ENCODE peak calls at places on chromosomes 11 and 22, in nine cellular contexts. One of them, this sample, is unnamed.

GRCh38 chr11:29343465-29344333 is 673.1 kb downstream of the KCNA4 start:
- DNase-seq in thoracic aorta: no peak
- DNase-seq in heart right ventricle: peak
- DNase-seq in neuronal stem cell: peak
- DNase-seq in brain microvascular endothelial cell: peak
- DNase-seq in tibial artery: peak
- DNase-seq in body of pancreas: peak
- DNase-seq in suprapubic skin: no peak
- DNase-seq in breast epithelium: peak
- DNase-seq in this sample: peak

GRCh38 chr22:23832226-23833016 is 6.4 kb downstream of the DERL3 start:
- DNase-seq in suprapubic skin: peak
- DNase-seq in thoracic aorta: no peak
- DNase-seq in body of pancreas: no peak
- DNase-seq in heart right ventricle: no peak
- DNase-seq in neuronal stem cell: no peak
- DNase-seq in tibial artery: no peak
- DNase-seq in brain microvascular endothelial cell: no peak
- DNase-seq in breast epithelium: no peak
- DNase-seq in this sample: no peak

GRCh38 chr11:873723-874122 is 31.1 kb downstream of the TSPAN4 start:
- DNase-seq in breast epithelium: no peak
- DNase-seq in suprapubic skin: no peak
- DNase-seq in neuronal stem cell: no peak
- DNase-seq in tibial artery: no peak
- DNase-seq in thoracic aorta: no peak
- DNase-seq in body of pancreas: no peak
- DNase-seq in heart right ventricle: no peak
- DNase-seq in brain microvascular endothelial cell: no peak
- DNase-seq in this sample: no peak

GRCh38 chr22:33024626-33025025 is 33.6 kb downstream of the SYN3 start:
- DNase-seq in neuronal stem cell: no peak
- DNase-seq in breast epithelium: no peak
- DNase-seq in tibial artery: no peak
- DNase-seq in thoracic aorta: no peak
- DNase-seq in body of pancreas: no peak
- DNase-seq in suprapubic skin: no peak
- DNase-seq in brain microvascular endothelial cell: no peak
- DNase-seq in heart right ventricle: no peak
- DNase-seq in this sample: no peak

GRCh38 chr22:24315367-24315781 is 44.7 kb downstream of the SPECC1L start:
- DNase-seq in body of pancreas: no peak
- DNase-seq in heart right ventricle: no peak
- DNase-seq in thoracic aorta: no peak
- DNase-seq in tibial artery: no peak
- DNase-seq in brain microvascular endothelial cell: no peak
- DNase-seq in suprapubic skin: no peak
- DNase-seq in breast epithelium: no peak
- DNase-seq in neuronal stem cell: no peak
- DNase-seq in this sample: no peak

GRCh38 chr11:2807801-2808241 is 77.8 kb downstream of the CDKN1C start:
- DNase-seq in brain microvascular endothelial cell: no peak
- DNase-seq in breast epithelium: peak
- DNase-seq in heart right ventricle: no peak
- DNase-seq in suprapubic skin: peak
- DNase-seq in thoracic aorta: no peak
- DNase-seq in tibial artery: peak
- DNase-seq in neuronal stem cell: no peak
- DNase-seq in body of pancreas: peak
- DNase-seq in this sample: peak

GRCh38 chr22:48717076-48717810 is 1110.4 kb downstream of the BRD1 start:
- DNase-seq in thoracic aorta: no peak
- DNase-seq in heart right ventricle: no peak
- DNase-seq in brain microvascular endothelial cell: no peak
- DNase-seq in tibial artery: no peak
- DNase-seq in suprapubic skin: no peak
- DNase-seq in body of pancreas: no peak
- DNase-seq in breast epithelium: no peak
- DNase-seq in neuronal stem cell: no peak
- DNase-seq in this sample: no peak

GRCh38 chr22:46064236-46064965 is 85.9 kb upstream of the PPARA start:
- DNase-seq in breast epithelium: peak
- DNase-seq in thoracic aorta: no peak
- DNase-seq in brain microvascular endothelial cell: no peak
- DNase-seq in suprapubic skin: peak
- DNase-seq in heart right ventricle: no peak
- DNase-seq in neuronal stem cell: no peak
- DNase-seq in tibial artery: peak
- DNase-seq in body of pancreas: peak
- DNase-seq in this sample: no peak

GRCh38 chr11:12182650-12183511 is 72.5 kb downstream of the MICAL2 start:
- DNase-seq in breast epithelium: no peak
- DNase-seq in body of pancreas: peak
- DNase-seq in brain microvascular endothelial cell: peak
- DNase-seq in suprapubic skin: no peak
- DNase-seq in thoracic aorta: no peak
- DNase-seq in neuronal stem cell: no peak
- DNase-seq in tibial artery: no peak
- DNase-seq in heart right ventricle: peak
- DNase-seq in this sample: no peak

GRCh38 chr11:17230867-17231851 is 23.4 kb upstream of the PIK3C2A start:
- DNase-seq in body of pancreas: no peak
- DNase-seq in tibial artery: no peak
- DNase-seq in thoracic aorta: no peak
- DNase-seq in neuronal stem cell: no peak
- DNase-seq in heart right ventricle: no peak
- DNase-seq in breast epithelium: no peak
- DNase-seq in brain microvascular endothelial cell: no peak
- DNase-seq in suprapubic skin: no peak
- DNase-seq in this sample: no peak

GRCh38 chr11:78023426-78023825 is 350 bp upstream of the KCTD14 start:
- DNase-seq in thoracic aorta: no peak
- DNase-seq in heart right ventricle: no peak
- DNase-seq in tibial artery: no peak
- DNase-seq in neuronal stem cell: no peak
- DNase-seq in breast epithelium: no peak
- DNase-seq in body of pancreas: no peak
- DNase-seq in brain microvascular endothelial cell: no peak
- DNase-seq in suprapubic skin: no peak
- DNase-seq in this sample: no peak
- H3K4me3 ChIP-seq in thoracic aorta: peak
- H3K4me3 ChIP-seq in heart right ventricle: peak
- H3K4me3 ChIP-seq in tibial artery: peak
- H3K4me3 ChIP-seq in neuronal stem cell: no peak
- H3K4me3 ChIP-seq in breast epithelium: peak
- H3K4me3 ChIP-seq in body of pancreas: peak
- H3K4me3 ChIP-seq in brain microvascular endothelial cell: peak
- H3K4me3 ChIP-seq in suprapubic skin: peak
- H3K4me3 ChIP-seq in this sample: peak

DNA sequence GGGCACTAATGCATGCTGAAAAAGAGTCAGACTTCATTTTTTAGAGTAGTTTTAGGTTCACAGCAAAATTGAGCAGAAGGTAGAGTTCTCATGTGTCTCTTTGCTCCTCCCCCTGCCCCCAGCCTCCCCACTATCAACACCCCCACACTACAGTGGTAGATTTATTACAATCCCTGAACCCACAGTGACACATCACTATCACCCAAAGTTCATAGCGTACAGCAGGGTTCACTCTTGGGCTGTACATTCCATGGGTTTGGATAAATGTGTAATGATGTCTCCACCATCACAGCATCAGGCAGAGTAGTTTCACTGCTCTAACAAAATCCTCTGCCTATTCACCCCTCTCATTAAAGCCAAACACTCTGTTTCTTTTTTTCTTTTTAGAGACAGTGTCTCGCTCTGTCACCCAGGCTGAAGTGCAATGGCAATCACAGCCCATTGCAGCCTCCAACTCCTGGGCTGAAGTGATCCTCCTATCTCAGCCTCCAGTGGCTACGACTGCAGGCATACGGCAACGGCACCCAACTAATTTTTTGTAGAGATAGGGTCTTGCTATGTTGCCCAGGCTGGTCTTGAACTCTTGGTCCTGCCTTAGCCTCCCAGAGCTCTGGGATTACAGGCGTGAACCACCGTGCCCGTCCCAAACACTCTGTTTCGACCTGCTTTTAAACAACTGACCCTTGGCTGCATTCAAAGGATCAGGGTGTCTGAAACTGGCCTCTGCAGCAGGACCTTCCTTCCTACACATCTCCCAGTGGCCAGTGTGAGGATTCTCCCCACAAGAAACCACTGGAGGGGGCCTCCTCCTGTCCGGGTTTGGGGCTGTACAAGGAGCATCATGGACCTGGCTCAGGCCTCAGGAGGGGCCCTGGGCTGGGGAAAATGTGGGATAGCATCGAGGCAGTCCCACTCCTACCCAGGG is 4.2 kb downstream of the BEST1 start:
- DNase-seq in thoracic aorta: no peak
- DNase-seq in body of pancreas: no peak
- DNase-seq in brain microvascular endothelial cell: no peak
- DNase-seq in breast epithelium: no peak
- DNase-seq in suprapubic skin: no peak
- DNase-seq in neuronal stem cell: no peak
- DNase-seq in heart right ventricle: no peak
- DNase-seq in tibial artery: no peak
- DNase-seq in this sample: no peak
- H3K4me3 ChIP-seq in thoracic aorta: peak
- H3K4me3 ChIP-seq in body of pancreas: no peak
- H3K4me3 ChIP-seq in brain microvascular endothelial cell: no peak
- H3K4me3 ChIP-seq in breast epithelium: peak
- H3K4me3 ChIP-seq in suprapubic skin: peak
- H3K4me3 ChIP-seq in neuronal stem cell: no peak
- H3K4me3 ChIP-seq in heart right ventricle: peak
- H3K4me3 ChIP-seq in tibial artery: no peak
- H3K4me3 ChIP-seq in this sample: no peak

GRCh38 chr22:37985050-37985585 is 763 bp upstream of the SOX10 start:
- DNase-seq in heart right ventricle: no peak
- DNase-seq in body of pancreas: no peak
- DNase-seq in tibial artery: no peak
- DNase-seq in breast epithelium: no peak
- DNase-seq in brain microvascular endothelial cell: no peak
- DNase-seq in suprapubic skin: no peak
- DNase-seq in thoracic aorta: no peak
- DNase-seq in neuronal stem cell: no peak
- DNase-seq in this sample: no peak

GRCh38 chr22:37982938-37983859 is 1.2 kb downstream of the SOX10 start:
- DNase-seq in thoracic aorta: no peak
- DNase-seq in heart right ventricle: no peak
- DNase-seq in body of pancreas: no peak
- DNase-seq in tibial artery: no peak
- DNase-seq in brain microvascular endothelial cell: no peak
- DNase-seq in breast epithelium: no peak
- DNase-seq in neuronal stem cell: no peak
- DNase-seq in suprapubic skin: no peak
- DNase-seq in this sample: no peak

GRCh38 chr22:37982151-37982838 is 2.1 kb downstream of the SOX10 start:
- DNase-seq in thoracic aorta: no peak
- DNase-seq in tibial artery: no peak
- DNase-seq in brain microvascular endothelial cell: no peak
- DNase-seq in breast epithelium: no peak
- DNase-seq in suprapubic skin: no peak
- DNase-seq in body of pancreas: no peak
- DNase-seq in neuronal stem cell: no peak
- DNase-seq in heart right ventricle: no peak
- DNase-seq in this sample: no peak

GRCh38 chr22:37985751-37986281 is 1.5 kb upstream of the SOX10 start:
- DNase-seq in neuronal stem cell: no peak
- DNase-seq in suprapubic skin: no peak
- DNase-seq in breast epithelium: no peak
- DNase-seq in body of pancreas: no peak
- DNase-seq in brain microvascular endothelial cell: no peak
- DNase-seq in tibial artery: no peak
- DNase-seq in thoracic aorta: no peak
- DNase-seq in heart right ventricle: no peak
- DNase-seq in this sample: peak

DNA sequence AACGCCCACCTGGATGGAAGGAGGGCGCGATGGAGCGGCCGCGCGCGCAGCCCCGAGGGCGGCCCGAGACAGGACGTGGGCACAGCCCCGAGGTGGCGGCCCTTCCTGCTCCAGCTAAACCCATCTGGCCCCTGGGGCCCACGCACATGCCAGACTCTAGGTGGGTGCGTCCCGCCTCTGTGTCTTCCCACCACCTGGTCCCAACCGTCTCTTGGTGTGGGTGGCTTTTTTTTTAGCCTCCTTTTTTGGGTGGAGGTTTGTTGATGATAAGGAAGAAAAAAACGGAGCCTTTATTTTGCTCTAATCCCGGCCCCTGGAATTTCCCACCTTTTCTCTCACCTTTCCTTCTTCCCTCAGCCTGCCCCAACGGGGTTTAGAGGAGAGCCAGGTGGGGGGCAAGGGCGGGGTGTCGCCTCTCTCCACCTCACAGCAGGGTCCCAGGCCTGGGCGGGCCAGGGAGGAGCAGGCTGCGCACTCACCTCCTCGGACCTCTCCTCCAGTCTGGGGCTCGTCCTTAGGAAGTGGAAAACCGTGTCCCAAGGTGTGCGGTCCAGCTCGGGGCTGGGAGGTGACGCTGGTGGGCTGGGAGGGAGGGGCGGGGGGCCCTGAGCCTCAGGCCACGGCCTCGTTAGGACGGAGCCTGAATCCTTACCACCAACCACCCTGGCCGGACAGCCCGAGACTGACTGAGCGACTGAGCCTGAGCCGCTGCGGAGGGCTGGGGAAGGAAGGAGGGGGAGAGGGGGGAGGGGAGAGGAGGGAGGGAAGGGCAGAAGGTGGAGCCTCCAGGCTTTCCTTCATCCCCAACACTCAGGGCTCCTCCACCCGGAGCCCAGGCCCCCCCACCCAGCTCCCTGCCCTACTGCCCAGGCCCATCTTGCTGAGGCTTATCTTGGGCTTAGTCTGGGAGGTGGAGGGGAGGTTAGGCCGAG is at the start of gene SOX10:
- DNase-seq in body of pancreas: no peak
- DNase-seq in suprapubic skin: no peak
- DNase-seq in breast epithelium: no peak
- DNase-seq in heart right ventricle: no peak
- DNase-seq in brain microvascular endothelial cell: no peak
- DNase-seq in thoracic aorta: no peak
- DNase-seq in neuronal stem cell: no peak
- DNase-seq in tibial artery: no peak
- DNase-seq in this sample: no peak
- H3K4me3 ChIP-seq in body of pancreas: no peak
- H3K4me3 ChIP-seq in suprapubic skin: peak
- H3K4me3 ChIP-seq in breast epithelium: no peak
- H3K4me3 ChIP-seq in heart right ventricle: no peak
- H3K4me3 ChIP-seq in brain microvascular endothelial cell: no peak
- H3K4me3 ChIP-seq in thoracic aorta: no peak
- H3K4me3 ChIP-seq in neuronal stem cell: no peak
- H3K4me3 ChIP-seq in tibial artery: no peak
- H3K4me3 ChIP-seq in this sample: no peak

DNA sequence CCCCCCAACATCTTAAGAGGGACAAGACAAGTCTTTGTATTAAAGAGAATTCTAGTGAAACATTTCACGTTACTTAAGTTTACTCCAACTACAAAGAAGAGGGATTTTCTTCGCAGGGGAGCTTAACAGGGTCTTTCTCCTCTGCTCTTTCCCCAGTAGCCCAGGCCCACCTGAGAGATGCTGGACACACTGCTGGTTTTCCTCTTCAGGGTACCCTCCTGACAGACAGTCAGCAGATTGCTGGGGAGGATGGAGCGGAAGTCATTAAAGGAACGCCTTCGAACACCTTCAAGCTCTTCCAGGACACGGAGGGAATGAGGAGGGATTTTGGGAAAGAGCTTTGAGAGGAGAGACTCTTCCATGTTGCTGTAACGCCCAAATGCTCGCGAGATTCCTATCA is 39.1 kb downstream of the PI4KA start:
- DNase-seq in thoracic aorta: no peak
- DNase-seq in heart right ventricle: no peak
- DNase-seq in brain microvascular endothelial cell: no peak
- DNase-seq in breast epithelium: no peak
- DNase-seq in tibial artery: no peak
- DNase-seq in body of pancreas: no peak
- DNase-seq in suprapubic skin: no peak
- DNase-seq in neuronal stem cell: no peak
- DNase-seq in this sample: no peak
- H3K4me3 ChIP-seq in thoracic aorta: no peak
- H3K4me3 ChIP-seq in heart right ventricle: no peak
- H3K4me3 ChIP-seq in brain microvascular endothelial cell: no peak
- H3K4me3 ChIP-seq in breast epithelium: no peak
- H3K4me3 ChIP-seq in tibial artery: no peak
- H3K4me3 ChIP-seq in body of pancreas: no peak
- H3K4me3 ChIP-seq in suprapubic skin: no peak
- H3K4me3 ChIP-seq in neuronal stem cell: no peak
- H3K4me3 ChIP-seq in this sample: no peak